ENCODE peak calls at places on chromosomes 16 and 17, in nine cellular contexts. P is upper lobe of right lung, A is ovary, K is Panc1, B is colonic mucosa, D is stomach, U is SK-N-SH, N is GM23338, C is thoracic aorta. M is an unnamed sample.

GRCh38 chr17:41178341-41178740 is 320 bp upstream of the KRTAP4-2 start:
- DNase-seq in C (no peak), D (no peak), P (no peak), K (no peak), U (no peak), N (no peak), A (no peak), B (no peak), M (no peak)

GRCh38 chr17:62780273-62780672 is 27.8 kb downstream of the MARCHF10 start:
- DNase-seq in K (no peak), D (peak; percentile 86), A (peak; percentile 37), B (no peak), P (peak; percentile 90), N (no peak), U (no peak), C (peak; percentile 19), M (no peak)

GRCh38 chr17:80773243-80773991 is 218.2 kb upstream of the CHMP6 start:
- DNase-seq in K (no peak), N (peak; percentile 44), B (no peak), A (peak; percentile 62), P (no peak), U (peak; percentile 78), C (peak; percentile 47), D (no peak), M (peak; percentile 59)

GRCh38 chr16:81473066-81473488 is 28.5 kb downstream of the CMIP start:
- DNase-seq in D (no peak), K (no peak), P (no peak), N (peak; percentile 22), B (no peak), U (no peak), A (no peak), C (no peak), M (no peak)

GRCh38 chr17:82819015-82819414 is 20.8 kb downstream of the ZNF750 start:
- DNase-seq in U (no peak), C (no peak), P (no peak), A (no peak), B (no peak), K (no peak), D (no peak), N (no peak), M (no peak)

GRCh38 chr16:46885960-46886763 is 2.0 kb downstream of the GPT2 start:
- DNase-seq in P (peak; percentile 40), C (no peak), N (peak; percentile 41), A (peak; percentile 79), B (no peak), D (peak; percentile 77), K (no peak), U (peak; percentile 41), M (no peak)

GRCh38 chr17:67323445-67323844 is 42.9 kb downstream of the PSMD12 start:
- DNase-seq in K (no peak), D (no peak), A (no peak), U (no peak), P (no peak), N (no peak), C (no peak), B (no peak), M (no peak)

GRCh38 chr17:57915980-57916757 is 39.0 kb downstream of the CUEDC1 start:
- DNase-seq in N (peak; percentile 83), A (peak; percentile 44), C (no peak), K (no peak), P (no peak), D (no peak), B (no peak), U (peak; percentile 70), M (peak; percentile 42)

GRCh38 chr16:26818393-26818792 is 248.3 kb upstream of the C16orf82 start:
- DNase-seq in B (no peak), K (no peak), P (no peak), U (no peak), D (no peak), N (no peak), C (no peak), A (no peak), M (no peak)

GRCh38 chr16:16992986-16993783 is 477.6 kb downstream of the XYLT1 start:
- DNase-seq in A (no peak), K (no peak), U (no peak), D (no peak), B (no peak), N (no peak), C (no peak), P (no peak), M (no peak)

GRCh38 chr16:27287887-27288286 is 19.3 kb upstream of the NSMCE1 start:
- DNase-seq in K (no peak), B (no peak), C (no peak), U (no peak), P (no peak), D (no peak), N (no peak), A (no peak), M (no peak)

GRCh38 chr16:55466209-55466608 is 12.8 kb upstream of the MMP2 start:
- DNase-seq in B (no peak), P (no peak), A (no peak), D (no peak), N (no peak), U (no peak), C (no peak), K (no peak), M (no peak)

GRCh38 chr16:2827481-2827790 is 2.7 kb upstream of the ZG16B start:
- DNase-seq in D (no peak), P (no peak), B (no peak), K (no peak), U (no peak), N (no peak), C (no peak), A (no peak), M (no peak)

GRCh38 chr17:72187544-72187943 is 66.7 kb downstream of the SOX9 start:
- DNase-seq in D (peak; percentile 72), N (no peak), K (no peak), A (no peak), U (no peak), P (no peak), C (no peak), B (peak; percentile 60), M (no peak)

GRCh38 chr16:27267037-27267677 is 1.4 kb downstream of the NSMCE1 start:
- DNase-seq in U (no peak), C (no peak), D (no peak), K (no peak), A (no peak), B (no peak), P (no peak), N (no peak), M (no peak)

GRCh38 chr16:84379731-84380369 is 11.5 kb downstream of the ATP2C2 start:
- DNase-seq in B (peak; percentile 78), U (no peak), K (no peak), D (no peak), P (peak; percentile 25), N (peak; percentile 41), C (no peak), A (no peak), M (no peak)

GRCh38 chr16:57749872-57750452 is 14.4 kb downstream of the KATNB1 start:
- DNase-seq in N (no peak), B (no peak), A (no peak), C (no peak), P (no peak), U (no peak), K (no peak), D (no peak), M (no peak)

GRCh38 chr17:8488931-8489330 is 53.2 kb downstream of the NDEL1 start:
- DNase-seq in C (peak; percentile 70), A (no peak), K (peak; percentile 25), P (peak; percentile 41), N (no peak), U (no peak), B (no peak), D (no peak), M (no peak)

GRCh38 chr17:77473615-77474226 is 333.0 kb downstream of the SEC14L1 start:
- DNase-seq in N (no peak), A (no peak), B (no peak), U (no peak), D (no peak), P (no peak), C (no peak), K (no peak), M (no peak)

GRCh38 chr17:27049104-27049784 is 244.7 kb upstream of the WSB1 start:
- DNase-seq in D (no peak), U (no peak), P (no peak), C (no peak), N (no peak), K (no peak), A (no peak), B (no peak), M (no peak)

GRCh38 chr17:40167685-40168261 is 9.5 kb upstream of the RAPGEFL1 start:
- DNase-seq in C (no peak), A (no peak), U (no peak), N (no peak), D (no peak), B (no peak), P (peak; percentile 40), K (no peak), M (no peak)
- TF ChIP-seq CTCF in C (no peak), A (no peak), U (no peak), N (no peak), D (no peak), B (no peak), P (no peak), K (no peak), M (no peak)

DNA sequence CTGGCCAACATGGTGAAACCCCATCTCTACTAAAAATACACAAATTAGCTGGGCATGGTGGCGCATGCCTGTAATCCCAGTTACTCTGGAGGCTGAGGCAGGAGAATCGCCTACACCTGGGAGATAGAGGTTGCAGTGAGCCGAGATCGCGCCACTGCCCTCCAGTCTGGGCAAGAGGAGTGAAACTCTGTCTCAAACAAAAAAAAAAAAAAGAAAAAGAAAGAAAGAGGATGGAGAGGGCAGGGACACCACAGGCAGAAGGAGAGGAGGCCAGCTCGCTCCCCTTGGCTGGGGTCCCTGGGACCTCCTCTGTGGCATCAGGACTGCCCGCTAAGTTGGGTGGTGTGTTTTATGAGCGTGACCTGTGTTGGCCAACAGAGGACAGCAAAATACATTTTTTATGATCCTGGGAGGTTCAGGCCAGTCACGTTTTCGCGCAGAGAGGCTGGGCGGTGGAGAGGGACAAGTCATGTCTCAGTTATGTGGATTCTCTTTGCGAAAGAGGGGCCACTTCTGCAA is 229.6 kb downstream of the MRTFB start:
- DNase-seq in P (peak; percentile 79), A (peak; percentile 77), D (peak; percentile 72), B (peak; percentile 62), N (peak; percentile 70), C (peak; percentile 49), U (peak; percentile 85), K (peak; percentile 82), M (peak; percentile 56)
- TF ChIP-seq CTCF in P (peak; percentile 57), A (peak; percentile 31), D (no peak), B (peak; percentile 30), N (peak; percentile 29), C (peak; percentile 55), U (peak; percentile 77), K (peak; percentile 92), M (no peak)

DNA sequence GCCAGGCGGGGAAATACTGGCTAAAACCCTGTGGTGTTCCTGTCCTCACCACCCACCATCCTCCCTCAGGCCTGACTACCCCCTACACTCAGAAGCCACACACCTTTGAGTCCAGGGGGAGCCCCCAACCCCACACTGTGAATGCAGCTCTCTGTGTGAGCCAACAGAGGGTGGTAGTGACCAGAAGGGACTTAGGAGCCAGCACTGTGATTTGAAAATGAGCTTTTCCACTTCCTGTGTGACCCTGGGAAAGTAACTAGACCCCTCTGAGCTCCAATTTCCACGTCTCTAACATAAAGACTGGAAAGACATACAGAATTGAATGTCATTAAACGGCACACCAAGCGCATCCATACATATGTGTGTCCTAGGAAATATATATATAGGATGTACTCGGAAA is 58.7 kb downstream of the SDK2 start:
- DNase-seq in A (no peak), K (no peak), C (no peak), B (no peak), D (no peak), P (no peak), N (peak; percentile 67), U (no peak), M (no peak)
- TF ChIP-seq CTCF in A (no peak), K (no peak), C (no peak), B (no peak), D (no peak), P (no peak), N (peak; percentile 54), U (no peak), M (no peak)

GRCh38 chr17:76179496-76180467 is 38.7 kb upstream of the FOXJ1 start:
- DNase-seq in B (no peak), D (no peak), C (no peak), U (no peak), P (no peak), K (no peak), N (no peak), A (no peak), M (no peak)
- TF ChIP-seq CTCF in B (no peak), D (no peak), C (no peak), U (no peak), P (peak; percentile 7), K (no peak), N (no peak), A (no peak), M (no peak)

M was measured in glutamatergic neuron.